ENCODE peak calls at places on chromosomes 16 and 17, in four cellular contexts. One of them, this sample, is unnamed.

GRCh38 chr17:57875109-57876022 is 25.5 kb upstream of the MRPS23 start:
- DNase-seq in pulmonary artery endothelial cell: peak; percentile 96
- DNase-seq in smooth muscle cell of the brain vasculature: peak; percentile 94
- DNase-seq in SJSA1: peak; percentile 99
- DNase-seq in this sample: peak; percentile 99

GRCh38 chr16:1183235-1183907 is 30.5 kb downstream of the CACNA1H start:
- DNase-seq in pulmonary artery endothelial cell: no peak
- DNase-seq in smooth muscle cell of the brain vasculature: peak; percentile 17
- DNase-seq in SJSA1: peak; percentile 63
- DNase-seq in this sample: peak; percentile 77

GRCh38 chr17:51640108-51640622 is 379.8 kb downstream of the UTP18 start:
- DNase-seq in pulmonary artery endothelial cell: no peak
- DNase-seq in smooth muscle cell of the brain vasculature: no peak
- DNase-seq in SJSA1: no peak
- DNase-seq in this sample: peak; percentile 1

GRCh38 chr17:21213491-21214014 is 408 bp downstream of the TMEM11 start:
- DNase-seq in pulmonary artery endothelial cell: no peak
- DNase-seq in smooth muscle cell of the brain vasculature: no peak
- DNase-seq in SJSA1: no peak
- DNase-seq in this sample: peak; percentile 40

GRCh38 chr16:80601182-80601581 is 60.4 kb downstream of the DYNLRB2 start:
- DNase-seq in pulmonary artery endothelial cell: no peak
- DNase-seq in smooth muscle cell of the brain vasculature: no peak
- DNase-seq in SJSA1: no peak
- DNase-seq in this sample: no peak

GRCh38 chr17:82615084-82616020 is 32.9 kb downstream of the WDR45B start:
- DNase-seq in pulmonary artery endothelial cell: no peak
- DNase-seq in smooth muscle cell of the brain vasculature: no peak
- DNase-seq in SJSA1: no peak
- DNase-seq in this sample: no peak

GRCh38 chr16:78230832-78231231 is 131.4 kb downstream of the WWOX start:
- DNase-seq in pulmonary artery endothelial cell: no peak
- DNase-seq in smooth muscle cell of the brain vasculature: no peak
- DNase-seq in SJSA1: no peak
- DNase-seq in this sample: peak; percentile 41

GRCh38 chr16:88803264-88803987 is at the start of gene CDT1:
- DNase-seq in pulmonary artery endothelial cell: no peak
- DNase-seq in smooth muscle cell of the brain vasculature: no peak
- DNase-seq in SJSA1: peak; percentile 84
- DNase-seq in this sample: peak; percentile 82

GRCh38 chr17:5784791-5785190 is 200.5 kb upstream of the NLRP1 start:
- DNase-seq in pulmonary artery endothelial cell: no peak
- DNase-seq in smooth muscle cell of the brain vasculature: no peak
- DNase-seq in SJSA1: no peak
- DNase-seq in this sample: no peak

GRCh38 chr16:66921758-66922450 is 3.2 kb upstream of the CDH16 start:
- DNase-seq in pulmonary artery endothelial cell: no peak
- DNase-seq in smooth muscle cell of the brain vasculature: no peak
- DNase-seq in SJSA1: no peak
- DNase-seq in this sample: no peak

GRCh38 chr17:60745544-60745943 is 67.9 kb downstream of the BCAS3 start:
- DNase-seq in pulmonary artery endothelial cell: no peak
- DNase-seq in smooth muscle cell of the brain vasculature: no peak
- DNase-seq in SJSA1: no peak
- DNase-seq in this sample: peak; percentile 14

GRCh38 chr17:20026960-20027359 is 17.8 kb downstream of the SPECC1 start:
- DNase-seq in pulmonary artery endothelial cell: no peak
- DNase-seq in smooth muscle cell of the brain vasculature: no peak
- DNase-seq in SJSA1: no peak
- DNase-seq in this sample: no peak

GRCh38 chr17:65345261-65346060 is 208.3 kb downstream of the RGS9 start:
- DNase-seq in pulmonary artery endothelial cell: no peak
- DNase-seq in smooth muscle cell of the brain vasculature: peak; percentile 82
- DNase-seq in SJSA1: no peak
- DNase-seq in this sample: peak; percentile 40

GRCh38 chr17:58643147-58643546 is 48.7 kb downstream of the TEX14 start:
- DNase-seq in pulmonary artery endothelial cell: no peak
- DNase-seq in smooth muscle cell of the brain vasculature: no peak
- DNase-seq in SJSA1: no peak
- DNase-seq in this sample: peak; percentile 58

GRCh38 chr16:74793571-74793970 is 19.0 kb upstream of the FA2H start:
- DNase-seq in pulmonary artery endothelial cell: no peak
- DNase-seq in smooth muscle cell of the brain vasculature: no peak
- DNase-seq in SJSA1: no peak
- DNase-seq in this sample: no peak

GRCh38 chr16:68506331-68507053 is 32.6 kb upstream of the ZFP90 start:
- DNase-seq in pulmonary artery endothelial cell: no peak
- DNase-seq in smooth muscle cell of the brain vasculature: no peak
- DNase-seq in SJSA1: no peak
- DNase-seq in this sample: no peak

GRCh38 chr17:77795685-77796084 is 162.8 kb upstream of the TNRC6C start:
- DNase-seq in pulmonary artery endothelial cell: no peak
- DNase-seq in smooth muscle cell of the brain vasculature: no peak
- DNase-seq in SJSA1: no peak
- DNase-seq in this sample: no peak

GRCh38 chr16:71972356-71972755 is 27.8 kb downstream of the PKD1L3 start:
- DNase-seq in pulmonary artery endothelial cell: no peak
- DNase-seq in smooth muscle cell of the brain vasculature: no peak
- DNase-seq in SJSA1: no peak
- DNase-seq in this sample: no peak

GRCh38 chr17:2190014-2190413 is 113.6 kb downstream of the SMG6 start:
- DNase-seq in pulmonary artery endothelial cell: no peak
- DNase-seq in smooth muscle cell of the brain vasculature: no peak
- DNase-seq in SJSA1: no peak
- DNase-seq in this sample: peak; percentile 83

GRCh38 chr17:67575325-67575724 is 142.4 kb upstream of the NOL11 start:
- DNase-seq in pulmonary artery endothelial cell: no peak
- DNase-seq in smooth muscle cell of the brain vasculature: no peak
- DNase-seq in SJSA1: no peak
- DNase-seq in this sample: no peak

GRCh38 chr17:1727876-1728630 is 3.5 kb downstream of the WDR81 start:
- DNase-seq in pulmonary artery endothelial cell: no peak
- DNase-seq in smooth muscle cell of the brain vasculature: no peak
- DNase-seq in SJSA1: no peak
- DNase-seq in this sample: no peak

GRCh38 chr17:49290690-49291326 is 60.2 kb upstream of the PHOSPHO1 start:
- DNase-seq in pulmonary artery endothelial cell: no peak
- DNase-seq in smooth muscle cell of the brain vasculature: peak; percentile 32
- DNase-seq in SJSA1: no peak
- DNase-seq in this sample: peak; percentile 56

GRCh38 chr17:79803421-79803996 is 6.6 kb upstream of the CBX8 start:
- DNase-seq in pulmonary artery endothelial cell: no peak
- DNase-seq in smooth muscle cell of the brain vasculature: no peak
- DNase-seq in SJSA1: no peak
- DNase-seq in this sample: no peak

GRCh38 chr17:39543176-39543575 is 64.5 kb downstream of the NEUROD2 start:
- DNase-seq in pulmonary artery endothelial cell: no peak
- DNase-seq in smooth muscle cell of the brain vasculature: no peak
- DNase-seq in SJSA1: no peak
- DNase-seq in this sample: no peak

GRCh38 chr17:4119299-4119698 is 23.5 kb downstream of the ZZEF1 start:
- DNase-seq in pulmonary artery endothelial cell: no peak
- DNase-seq in smooth muscle cell of the brain vasculature: no peak
- DNase-seq in SJSA1: no peak
- DNase-seq in this sample: no peak

GRCh38 chr16:65200374-65200773 is 78.5 kb upstream of the CDH11 start:
- DNase-seq in pulmonary artery endothelial cell: no peak
- DNase-seq in smooth muscle cell of the brain vasculature: no peak
- DNase-seq in SJSA1: no peak
- DNase-seq in this sample: no peak

GRCh38 chr16:49556252-49557069 is 182.9 kb downstream of the C16orf78 start:
- DNase-seq in pulmonary artery endothelial cell: peak; percentile 4
- DNase-seq in smooth muscle cell of the brain vasculature: peak; percentile 47
- DNase-seq in SJSA1: no peak
- DNase-seq in this sample: peak; percentile 67

GRCh38 chr17:21351366-21352065 is 24.6 kb upstream of the KCNJ12 start:
- DNase-seq in pulmonary artery endothelial cell: no peak
- DNase-seq in smooth muscle cell of the brain vasculature: no peak
- DNase-seq in SJSA1: no peak
- DNase-seq in this sample: no peak

GRCh38 chr17:298791-299450 is 53.7 kb downstream of the RPH3AL start:
- DNase-seq in pulmonary artery endothelial cell: no peak
- DNase-seq in smooth muscle cell of the brain vasculature: no peak
- DNase-seq in SJSA1: no peak
- DNase-seq in this sample: peak; percentile 34

GRCh38 chr16:70563571-70563970 is 40.0 kb downstream of the SF3B3 start:
- DNase-seq in pulmonary artery endothelial cell: no peak
- DNase-seq in smooth muscle cell of the brain vasculature: no peak
- DNase-seq in SJSA1: no peak
- DNase-seq in this sample: peak; percentile 88

GRCh38 chr17:62093188-62094155 is 28.4 kb upstream of the MED13 start:
- DNase-seq in pulmonary artery endothelial cell: no peak
- DNase-seq in smooth muscle cell of the brain vasculature: no peak
- DNase-seq in SJSA1: no peak
- DNase-seq in this sample: peak; percentile 54

GRCh38 chr17:71409712-71410111 is 711.1 kb upstream of the SOX9 start:
- DNase-seq in pulmonary artery endothelial cell: no peak
- DNase-seq in smooth muscle cell of the brain vasculature: no peak
- DNase-seq in SJSA1: no peak
- DNase-seq in this sample: peak; percentile 79

GRCh38 chr17:39625198-39625769 is 1.5 kb upstream of the PPP1R1B start:
- DNase-seq in pulmonary artery endothelial cell: no peak
- DNase-seq in smooth muscle cell of the brain vasculature: no peak
- DNase-seq in SJSA1: no peak
- DNase-seq in this sample: no peak

GRCh38 chr17:51238253-51238887 is 21.5 kb downstream of the MBTD1 start:
- DNase-seq in pulmonary artery endothelial cell: no peak
- DNase-seq in smooth muscle cell of the brain vasculature: no peak
- DNase-seq in SJSA1: no peak
- DNase-seq in this sample: no peak